ENCODE peak calls at places on chromosome 3, in six cellular contexts. One of them, this sample, is unnamed.

GRCh38 chr3:148955544-148956346 is 35.6 kb upstream of the GYG1 start:
- DNase-seq in stimulated activated CD8-positive, alpha-beta memory T cell treated with anti-CD3 and anti-CD28 coated beads, Interleukin-2, amount 100 ng/mL, for 48 hours: no peak
- DNase-seq in NCI-H345: peak
- DNase-seq in body of pancreas: peak
- DNase-seq in chondrocyte: no peak
- DNase-seq in sciatic nerve: peak
- DNase-seq in this sample: peak

GRCh38 chr3:44476181-44476599 is 1.3 kb downstream of the ZNF445 start:
- DNase-seq in stimulated activated CD8-positive, alpha-beta memory T cell treated with anti-CD3 and anti-CD28 coated beads, Interleukin-2, amount 100 ng/mL, for 48 hours: no peak
- DNase-seq in NCI-H345: no peak
- DNase-seq in chondrocyte: no peak
- DNase-seq in sciatic nerve: no peak
- DNase-seq in body of pancreas: no peak
- DNase-seq in this sample: no peak

GRCh38 chr3:5122741-5123706 is 932 bp downstream of the ARL8B start:
- DNase-seq in NCI-H345: no peak
- DNase-seq in sciatic nerve: no peak
- DNase-seq in chondrocyte: no peak
- DNase-seq in body of pancreas: peak
- DNase-seq in stimulated activated CD8-positive, alpha-beta memory T cell treated with anti-CD3 and anti-CD28 coated beads, Interleukin-2, amount 100 ng/mL, for 48 hours: no peak
- DNase-seq in this sample: peak

GRCh38 chr3:46867550-46867898 is 4.3 kb upstream of the MYL3 start:
- DNase-seq in stimulated activated CD8-positive, alpha-beta memory T cell treated with anti-CD3 and anti-CD28 coated beads, Interleukin-2, amount 100 ng/mL, for 48 hours: no peak
- DNase-seq in sciatic nerve: peak
- DNase-seq in chondrocyte: no peak
- DNase-seq in NCI-H345: no peak
- DNase-seq in body of pancreas: peak
- DNase-seq in this sample: peak

GRCh38 chr3:193057616-193058015 is 140.0 kb upstream of the MB21D2 start:
- DNase-seq in NCI-H345: no peak
- DNase-seq in chondrocyte: no peak
- DNase-seq in body of pancreas: no peak
- DNase-seq in stimulated activated CD8-positive, alpha-beta memory T cell treated with anti-CD3 and anti-CD28 coated beads, Interleukin-2, amount 100 ng/mL, for 48 hours: no peak
- DNase-seq in sciatic nerve: no peak
- DNase-seq in this sample: no peak

GRCh38 chr3:38168988-38169363 is 3.6 kb downstream of the OXSR1 start:
- DNase-seq in stimulated activated CD8-positive, alpha-beta memory T cell treated with anti-CD3 and anti-CD28 coated beads, Interleukin-2, amount 100 ng/mL, for 48 hours: no peak
- DNase-seq in NCI-H345: no peak
- DNase-seq in body of pancreas: no peak
- DNase-seq in sciatic nerve: no peak
- DNase-seq in chondrocyte: no peak
- DNase-seq in this sample: no peak

GRCh38 chr3:31561891-31562290 is 29.2 kb downstream of the STT3B start:
- DNase-seq in NCI-H345: no peak
- DNase-seq in body of pancreas: no peak
- DNase-seq in sciatic nerve: no peak
- DNase-seq in chondrocyte: no peak
- DNase-seq in stimulated activated CD8-positive, alpha-beta memory T cell treated with anti-CD3 and anti-CD28 coated beads, Interleukin-2, amount 100 ng/mL, for 48 hours: no peak
- DNase-seq in this sample: no peak

GRCh38 chr3:73558399-73559075 is 66.2 kb downstream of the PDZRN3 start:
- DNase-seq in stimulated activated CD8-positive, alpha-beta memory T cell treated with anti-CD3 and anti-CD28 coated beads, Interleukin-2, amount 100 ng/mL, for 48 hours: no peak
- DNase-seq in NCI-H345: no peak
- DNase-seq in sciatic nerve: no peak
- DNase-seq in body of pancreas: no peak
- DNase-seq in chondrocyte: no peak
- DNase-seq in this sample: no peak

GRCh38 chr3:126394179-126394976 is at the start of gene CFAP100:
- DNase-seq in body of pancreas: no peak
- DNase-seq in NCI-H345: peak
- DNase-seq in sciatic nerve: peak
- DNase-seq in chondrocyte: peak
- DNase-seq in stimulated activated CD8-positive, alpha-beta memory T cell treated with anti-CD3 and anti-CD28 coated beads, Interleukin-2, amount 100 ng/mL, for 48 hours: no peak
- DNase-seq in this sample: peak

GRCh38 chr3:184593201-184593922 is 31.8 kb downstream of the EPHB3 start:
- DNase-seq in sciatic nerve: no peak
- DNase-seq in stimulated activated CD8-positive, alpha-beta memory T cell treated with anti-CD3 and anti-CD28 coated beads, Interleukin-2, amount 100 ng/mL, for 48 hours: no peak
- DNase-seq in NCI-H345: no peak
- DNase-seq in body of pancreas: no peak
- DNase-seq in chondrocyte: peak
- DNase-seq in this sample: no peak

This sample was measured in lung.